ENCODE peak calls at places on chromosomes 6 and 20, in four cellular contexts. V, U, G and L are unnamed samples.

GRCh38 chr6:87684895-87685654 is 17.0 kb downstream of the AKIRIN2 start:
- DNase-seq in G (no peak), V (no peak), U (no peak), L (no peak)

GRCh38 chr6:21342496-21342895 is 251.1 kb upstream of the SOX4 start:
- DNase-seq in U (no peak), V (no peak), G (no peak), L (no peak)

GRCh38 chr6:64330694-64331309 is 695.2 kb downstream of the PHF3 start:
- DNase-seq in G (peak), V (peak), U (peak), L (peak)

GRCh38 chr6:47135772-47136171 is 93.6 kb upstream of the ADGRF1 start:
- DNase-seq in V (peak), U (peak), G (peak), L (peak)

GRCh38 chr6:19643713-19644112 is 193.5 kb upstream of the ID4 start:
- DNase-seq in G (no peak), U (no peak), V (no peak), L (no peak)

GRCh38 chr6:82906489-82906888 is 159.2 kb downstream of the UBE3D start:
- DNase-seq in V (no peak), G (peak), U (peak), L (peak)

GRCh38 chr6:138417493-138418117 is 13.6 kb downstream of the HEBP2 start:
- DNase-seq in U (no peak), G (no peak), V (no peak), L (no peak)

GRCh38 chr6:168734523-168734922 is 293.5 kb downstream of the SMOC2 start:
- DNase-seq in G (no peak), V (no peak), U (no peak), L (no peak)

GRCh38 chr20:5612476-5613291 is 137.5 kb upstream of the SHLD1 start:
- DNase-seq in G (peak), U (no peak), V (no peak), L (peak)

GRCh38 chr6:52286798-52287432 is 2.4 kb upstream of the MCM3 start:
- DNase-seq in G (peak), V (peak), U (peak), L (peak)

GRCh38 chr6:125793280-125793679 is 2.5 kb downstream of the NCOA7 start:
- DNase-seq in U (no peak), G (no peak), V (peak), L (no peak)

GRCh38 chr6:31877125-31877650 is 1.6 kb downstream of the SLC44A4 start:
- DNase-seq in G (no peak), V (no peak), U (peak), L (no peak)

GRCh38 chr20:37798312-37798711 is 104.5 kb downstream of the CTNNBL1 start:
- DNase-seq in U (no peak), G (no peak), V (no peak), L (no peak)

GRCh38 chr6:444653-445275 is 53.2 kb downstream of the IRF4 start:
- DNase-seq in G (no peak), V (no peak), U (no peak), L (peak)

GRCh38 chr6:111470991-111471390 is 12.0 kb downstream of the REV3L start:
- DNase-seq in V (no peak), U (no peak), G (no peak), L (no peak)

GRCh38 chr20:34638532-34638931 is 38.4 kb downstream of the PIGU start:
- DNase-seq in V (no peak), G (peak), U (no peak), L (no peak)

GRCh38 chr20:63290677-63291472 is 2.1 kb upstream of the COL20A1 start:
- DNase-seq in U (peak), V (peak), G (peak), L (peak)

GRCh38 chr20:40511478-40511877 is 177.6 kb downstream of the MAFB start:
- DNase-seq in G (no peak), V (no peak), U (no peak), L (peak)

GRCh38 chr6:139114741-139115140 is 20.1 kb upstream of the HECA start:
- DNase-seq in G (no peak), U (no peak), V (no peak), L (no peak)

GRCh38 chr6:25942561-25943147 is 12.2 kb upstream of the SLC17A2 start:
- DNase-seq in U (peak), V (peak), G (peak), L (peak)

GRCh38 chr6:48844696-48845095 is 618.4 kb downstream of the MMUT start:
- DNase-seq in V (no peak), U (no peak), G (no peak), L (no peak)

GRCh38 chr20:56417911-56418310 is 5.9 kb downstream of the CASS4 start:
- DNase-seq in U (no peak), G (peak), V (no peak), L (peak)

GRCh38 chr20:63891061-63892002 is 3.6 kb upstream of the DNAJC5 start:
- DNase-seq in U (no peak), G (no peak), V (no peak), L (no peak)

GRCh38 chr20:49612127-49612738 is 44.3 kb upstream of the PTGIS start:
- DNase-seq in V (no peak), G (no peak), U (no peak), L (no peak)

GRCh38 chr20:29878281-29878741 is 1379.2 kb upstream of the DEFB115 start:
- DNase-seq in U (no peak), G (peak), V (peak), L (peak)

GRCh38 chr20:46253391-46253790 is 54.9 kb downstream of the CDH22 start:
- DNase-seq in G (peak), U (no peak), V (peak), L (peak)

GRCh38 chr20:43456809-43457639 is 672 bp upstream of the SRSF6 start:
- DNase-seq in U (peak), G (peak), V (peak), L (peak)

GRCh38 chr20:23270427-23270911 is 80.1 kb upstream of the NXT1 start:
- DNase-seq in V (no peak), U (peak), G (no peak), L (peak)

GRCh38 chr6:8990075-8990474 is 554.7 kb upstream of the SLC35B3 start:
- DNase-seq in U (no peak), V (no peak), G (peak), L (no peak)

DNA sequence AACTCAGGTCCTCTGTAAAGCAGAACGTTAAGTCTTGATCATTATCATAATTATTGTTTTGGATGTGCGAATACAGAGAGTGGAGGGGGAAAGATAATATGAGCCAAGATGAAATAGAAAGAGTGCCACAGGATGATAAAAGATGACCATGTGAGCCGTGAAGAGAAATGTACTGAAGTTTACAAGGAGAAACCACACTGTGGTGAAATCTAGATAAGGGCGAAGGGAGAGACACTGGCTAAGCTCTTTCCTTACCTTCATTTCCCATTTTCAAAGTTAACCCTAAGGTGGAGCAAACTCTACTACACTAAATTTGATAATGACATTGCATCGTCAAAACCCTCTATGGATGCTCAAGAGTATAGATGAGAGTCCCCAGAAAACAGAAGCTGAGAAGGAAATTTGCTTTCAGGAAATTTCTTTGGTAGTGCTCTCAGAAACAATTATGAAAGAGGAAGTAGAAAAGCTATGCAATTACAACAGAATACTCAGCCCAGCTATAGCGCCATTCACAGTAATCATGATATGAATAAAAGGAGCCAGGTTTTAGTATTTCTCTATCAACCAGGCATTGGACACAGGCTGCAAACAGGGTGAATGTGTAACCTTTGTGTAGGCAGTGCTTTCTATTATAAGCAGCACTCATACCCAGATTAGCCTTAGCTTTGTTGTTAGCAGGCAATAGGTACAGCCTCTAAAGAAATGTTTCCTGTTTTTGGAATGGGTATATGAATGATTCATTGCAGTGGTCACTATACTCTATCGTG is 1080.7 kb downstream of the GRIK2 start:
- DNase-seq in G (no peak), V (no peak), U (no peak), L (no peak)
- TF ChIP-seq EZH2phosphoT487 in G (no peak), V (no peak), U (no peak), L (no peak)

GRCh38 chr20:58416832-58417231 is 27.8 kb downstream of the VAPB start:
- DNase-seq in U (no peak), G (no peak), V (no peak), L (no peak)
- H3K4me2 ChIP-seq in U (no peak), G (no peak), V (peak), L (no peak)

GRCh38 chr6:157867981-157868380 is 44.9 kb downstream of the SNX9 start:
- DNase-seq in G (no peak), U (no peak), V (no peak), L (peak)
- TF ChIP-seq EZH2phosphoT487 in G (no peak), U (no peak), V (no peak), L (no peak)

GRCh38 chr6:158923801-158924498 is 76.1 kb downstream of the RSPH3 start:
- DNase-seq in V (no peak), U (no peak), G (no peak), L (peak)
- H3K4me2 ChIP-seq in V (peak), U (no peak), G (no peak), L (no peak)

GRCh38 chr6:55794136-55794812 is 81.1 kb downstream of the BMP5 start:
- DNase-seq in V (no peak), U (no peak), G (peak), L (peak)
- TF ChIP-seq EZH2phosphoT487 in V (no peak), U (no peak), G (no peak), L (no peak)

DNA sequence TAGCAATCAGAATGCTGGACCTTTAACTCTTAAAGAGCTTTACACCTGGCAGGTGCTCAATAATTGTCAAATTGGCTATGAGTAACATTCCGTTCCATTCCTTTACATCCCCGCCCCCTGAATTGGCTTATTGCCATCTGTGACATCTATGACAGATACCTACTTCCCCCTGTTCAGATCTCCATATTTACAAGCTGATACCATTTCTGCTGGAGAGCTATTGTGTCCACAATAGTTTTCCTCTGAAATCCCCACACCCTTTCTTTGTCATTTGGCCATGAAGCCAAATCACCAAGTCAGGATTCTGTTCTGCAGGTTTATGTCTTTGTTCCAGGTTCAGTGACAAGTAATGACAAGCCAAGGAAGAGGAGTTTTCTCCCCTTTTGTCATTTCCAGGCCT is 3.2 kb downstream of the CDH26 start:
- DNase-seq in U (no peak), V (no peak), G (peak), L (no peak)
- H3K4me2 ChIP-seq in U (no peak), V (no peak), G (no peak), L (no peak)

GRCh38 chr20:58717278-58718091 is 24.9 kb downstream of the NPEPL1 start:
- DNase-seq in V (no peak), U (peak), G (no peak), L (no peak)
- TF ChIP-seq EZH2phosphoT487 in V (no peak), U (no peak), G (no peak), L (no peak)